ENCODE peak calls at places on chromosome 10, in five cellular contexts. B, X, A, P and Q are unnamed samples.

GRCh38 chr10:132407846-132408278 is 10.9 kb downstream of the PWWP2B start:
- DNase-seq in A (peak; percentile 95), P (no peak), X (no peak), B (no peak), Q (no peak)

GRCh38 chr10:49592726-49593563 is 17.2 kb upstream of the SLC18A3 start:
- DNase-seq in P (peak; percentile 76), B (peak; percentile 78), X (peak; percentile 10), A (peak; percentile 56), Q (peak; percentile 65)

GRCh38 chr10:59880976-59881510 is 25.3 kb downstream of the CCDC6 start:
- DNase-seq in X (no peak), P (no peak), A (no peak), B (peak; percentile 51), Q (peak; percentile 93)

GRCh38 chr10:121002586-121003205 is 151.5 kb downstream of the WDR11 start:
- DNase-seq in X (no peak), A (peak; percentile 50), B (no peak), P (no peak), Q (no peak)

GRCh38 chr10:108424656-108425055 is 1260.2 kb upstream of the SORCS1 start:
- DNase-seq in A (no peak), B (no peak), X (peak; percentile 1), P (no peak), Q (no peak)

GRCh38 chr10:31215052-31215451 is 104.0 kb upstream of the ZEB1 start:
- DNase-seq in B (no peak), A (no peak), P (no peak), X (no peak), Q (no peak)

GRCh38 chr10:87079106-87079836 is 15.4 kb downstream of the GLUD1 start:
- DNase-seq in X (no peak), P (no peak), B (no peak), A (no peak), Q (no peak)

GRCh38 chr10:124524991-124525653 is 63.5 kb downstream of the LHPP start:
- DNase-seq in P (no peak), A (peak; percentile 54), X (no peak), B (no peak), Q (no peak)

GRCh38 chr10:21705828-21706176 is 171.8 kb downstream of the MLLT10 start:
- DNase-seq in P (no peak), X (no peak), B (no peak), A (no peak), Q (no peak)

GRCh38 chr10:35554461-35555056 is 50.6 kb upstream of the GJD4 start:
- DNase-seq in A (no peak), P (no peak), X (no peak), B (peak; percentile 27), Q (no peak)

GRCh38 chr10:91885362-91886079 is 23.8 kb downstream of the FGFBP3 start:
- DNase-seq in P (no peak), A (no peak), X (no peak), B (no peak), Q (no peak)

GRCh38 chr10:3763852-3764625 is 21.0 kb downstream of the KLF6 start:
- DNase-seq in X (no peak), P (no peak), B (no peak), A (no peak), Q (no peak)

GRCh38 chr10:46028584-46029570 is 1.5 kb downstream of the NCOA4 start:
- DNase-seq in P (no peak), B (peak; percentile 65), A (no peak), X (peak; percentile 51), Q (peak; percentile 51)

GRCh38 chr10:86779267-86780017 is 23.0 kb downstream of the BMPR1A start:
- DNase-seq in B (no peak), X (no peak), A (no peak), P (no peak), Q (no peak)

GRCh38 chr10:91415816-91416215 is 5.7 kb downstream of the HECTD2 start:
- DNase-seq in B (no peak), A (no peak), P (no peak), X (no peak), Q (no peak)

GRCh38 chr10:99859585-99859984 is 77.1 kb downstream of the ABCC2 start:
- DNase-seq in X (no peak), B (no peak), A (no peak), P (no peak), Q (peak; percentile 52)

GRCh38 chr10:103155485-103156085 is 37.5 kb downstream of the NT5C2 start:
- DNase-seq in A (no peak), B (no peak), P (no peak), X (no peak), Q (no peak)

GRCh38 chr10:4051408-4052151 is 266.6 kb upstream of the KLF6 start:
- DNase-seq in X (no peak), B (no peak), A (no peak), P (no peak), Q (no peak)

GRCh38 chr10:30151581-30152389 is 92.4 kb upstream of the JCAD start:
- DNase-seq in X (peak; percentile 56), P (no peak), B (no peak), A (no peak), Q (peak; percentile 2)

GRCh38 chr10:31062856-31063255 is 31.2 kb upstream of the ZNF438 start:
- DNase-seq in A (no peak), X (no peak), P (no peak), B (no peak), Q (no peak)

GRCh38 chr10:98205351-98205750 is 62.6 kb downstream of the LOXL4 start:
- DNase-seq in X (no peak), P (no peak), A (no peak), B (no peak), Q (no peak)

GRCh38 chr10:43128958-43129706 is 9.1 kb upstream of the CSGALNACT2 start:
- DNase-seq in X (peak; percentile 91), P (no peak), A (peak; percentile 22), B (peak; percentile 78), Q (peak; percentile 63)

GRCh38 chr10:91907914-91908357 is 1.4 kb downstream of the FGFBP3 start:
- DNase-seq in B (peak; percentile 74), P (no peak), A (no peak), X (no peak), Q (no peak)

GRCh38 chr10:77564781-77565589 is 72.6 kb downstream of the KCNMA1 start:
- DNase-seq in A (no peak), B (no peak), X (no peak), P (no peak), Q (no peak)

GRCh38 chr10:68561804-68562649 is 1.9 kb downstream of the TET1 start:
- DNase-seq in A (no peak), X (no peak), B (peak; percentile 36), P (peak; percentile 24), Q (no peak)

GRCh38 chr10:103110407-103110806 is 82.7 kb downstream of the NT5C2 start:
- DNase-seq in A (no peak), B (no peak), X (no peak), P (no peak), Q (no peak)

GRCh38 chr10:79416578-79417255 is 28.7 kb downstream of the ZCCHC24 start:
- DNase-seq in B (no peak), A (no peak), P (no peak), X (no peak), Q (no peak)

GRCh38 chr10:68301790-68302502 is 29.9 kb upstream of the HNRNPH3 start:
- DNase-seq in A (no peak), P (no peak), X (peak; percentile 34), B (peak; percentile 42), Q (no peak)

GRCh38 chr10:22969704-22970103 is 41.9 kb downstream of the ARMC3 start:
- DNase-seq in X (no peak), A (no peak), B (no peak), P (no peak), Q (no peak)

GRCh38 chr10:102726274-102726673 is 11.8 kb downstream of the SFXN2 start:
- DNase-seq in P (no peak), X (no peak), A (no peak), B (no peak), Q (no peak)

GRCh38 chr10:22599048-22599561 is 115.3 kb downstream of the PIP4K2A start:
- DNase-seq in X (peak; percentile 41), A (no peak), P (no peak), B (no peak), Q (no peak)

GRCh38 chr10:34758447-34758996 is 56.6 kb downstream of the PARD3 start:
- DNase-seq in P (no peak), X (peak; percentile 36), B (peak; percentile 28), A (no peak), Q (no peak)

GRCh38 chr10:88728107-88728763 is 22.2 kb downstream of the LIPK start:
- DNase-seq in P (peak; percentile 6), B (peak; percentile 6), A (no peak), X (no peak), Q (peak; percentile 78)
- TF ChIP-seq CTCF in P (peak; percentile 34), B (peak; percentile 46), A (no peak), X (peak; percentile 2), Q (peak; percentile 61)

GRCh38 chr10:95391570-95392249 is 100.9 kb upstream of the PDLIM1 start:
- DNase-seq in A (no peak), B (no peak), P (no peak), X (peak; percentile 7), Q (peak; percentile 9)
- TF ChIP-seq CTCF in A (no peak), B (no peak), P (no peak), X (peak; percentile 47), Q (no peak)

DNA sequence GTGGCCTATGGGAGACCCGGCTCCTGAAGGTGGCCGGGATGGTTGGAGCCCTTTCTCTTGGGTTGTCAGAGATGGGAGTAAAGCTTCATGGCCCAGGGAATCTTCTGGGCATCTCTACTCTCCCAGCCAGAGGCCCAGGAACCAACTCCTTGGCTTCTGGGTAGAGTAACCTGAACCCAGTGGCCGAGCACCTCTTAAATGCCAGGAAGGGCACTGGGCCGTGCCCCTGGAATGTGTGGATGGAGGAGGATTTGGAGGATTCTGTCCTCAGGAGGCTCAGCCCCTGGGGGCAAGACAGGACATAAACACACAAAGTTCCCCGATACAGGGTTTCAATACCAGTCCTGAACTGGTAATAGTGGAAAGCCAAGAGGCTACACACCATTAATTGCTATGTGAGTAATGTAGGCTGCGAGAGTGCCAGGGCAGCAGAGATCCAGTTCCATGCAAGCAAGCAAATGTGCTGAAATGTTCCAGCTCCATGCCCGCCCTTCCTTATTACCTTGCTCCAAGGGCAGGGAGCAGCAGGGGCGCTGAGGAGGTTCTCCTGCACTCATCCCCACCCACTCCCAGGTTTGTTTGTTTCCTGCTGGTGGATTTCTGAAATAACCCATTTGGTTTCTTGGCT is 1.2 kb downstream of the PALD1 start:
- DNase-seq in B (no peak), P (no peak), X (no peak), A (no peak), Q (peak; percentile 15)
- TF ChIP-seq CTCF in B (no peak), P (no peak), X (no peak), A (no peak), Q (no peak)

GRCh38 chr10:955127-955819 is 23.8 kb upstream of the LARP4B start:
- DNase-seq in P (no peak), B (no peak), X (no peak), A (no peak), Q (no peak)

GRCh38 chr10:958106-958505 is 26.6 kb upstream of the LARP4B start:
- DNase-seq in P (no peak), B (no peak), X (no peak), A (no peak), Q (no peak)

GRCh38 chr10:953836-954235 is 22.3 kb upstream of the LARP4B start:
- DNase-seq in P (no peak), A (no peak), X (no peak), B (no peak), Q (no peak)

GRCh38 chr10:954396-954795 is 22.9 kb upstream of the LARP4B start:
- DNase-seq in P (no peak), B (no peak), A (no peak), X (no peak), Q (no peak)

DNA sequence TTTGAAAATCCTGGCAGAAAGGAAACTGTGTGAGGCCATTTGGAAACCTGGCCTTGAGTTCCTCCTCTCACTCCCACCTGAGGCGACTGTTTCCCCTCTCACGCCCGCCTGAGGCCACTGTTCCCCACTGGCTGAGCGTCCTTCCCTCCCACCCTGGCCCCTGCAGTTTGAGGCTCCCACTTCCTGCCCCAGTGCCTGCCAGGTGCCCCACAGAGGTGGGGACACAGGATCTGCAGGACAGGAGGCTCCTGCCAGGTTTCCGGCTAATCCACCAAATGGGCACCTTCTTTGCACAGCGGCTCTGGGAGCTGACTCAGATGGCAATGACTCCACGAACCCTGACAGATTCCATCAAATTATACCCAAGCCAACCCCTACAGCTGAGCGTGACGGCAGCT is 24.3 kb upstream of the LARP4B start:
- DNase-seq in B (no peak), X (no peak), P (no peak), A (no peak), Q (no peak)
- TF ChIP-seq CTCF in B (no peak), X (no peak), P (no peak), A (no peak), Q (no peak)